ENCODE peak calls at places on chromosome 17, in eight cellular contexts. F is AG10803, J is GM12864, G is BE2C, C is lower leg skin, H is HFF-Myc, D is IMR-90, E is mucosa of descending colon. Q is an unnamed sample.

GRCh38 chr17:78917451-78918307 is 7.5 kb downstream of the TIMP2 start:
- DNase-seq in F (no peak), J (no peak), G (no peak), C (no peak), H (no peak), D (no peak), E (no peak), Q (no peak)

GRCh38 chr17:65633988-65634387 is 72.5 kb upstream of the AXIN2 start:
- DNase-seq in F (no peak), J (no peak), G (no peak), C (no peak), H (no peak), D (no peak), E (no peak), Q (no peak)

GRCh38 chr17:65097110-65097509 is 40.1 kb upstream of the RGS9 start:
- DNase-seq in F (no peak), J (no peak), G (no peak), C (no peak), H (no peak), D (no peak), E (no peak), Q (no peak)

GRCh38 chr17:46809110-46809571 is 9.4 kb downstream of the WNT3 start:
- DNase-seq in F (no peak), J (no peak), G (peak; percentile 83), C (no peak), H (no peak), D (no peak), E (no peak), Q (no peak)

GRCh38 chr17:38702900-38703741 is 2.0 kb upstream of the MLLT6 start:
- DNase-seq in F (no peak), J (no peak), G (no peak), C (peak; percentile 31), H (no peak), D (no peak), E (peak; percentile 73), Q (no peak)

GRCh38 chr17:32249475-32249874 is 16.2 kb upstream of the RHBDL3 start:
- DNase-seq in F (no peak), J (no peak), G (no peak), C (no peak), H (no peak), D (no peak), E (no peak), Q (no peak)

GRCh38 chr17:40312131-40312731 is 3.3 kb downstream of the RARA start:
- DNase-seq in F (no peak), J (no peak), G (no peak), C (no peak), H (no peak), D (no peak), E (peak; percentile 44), Q (no peak)

GRCh38 chr17:78142113-78142861 is 3.9 kb upstream of the C17orf99 start:
- DNase-seq in F (peak; percentile 13), J (no peak), G (no peak), C (peak; percentile 67), H (no peak), D (peak; percentile 81), E (peak; percentile 81), Q (peak; percentile 32)

DNA sequence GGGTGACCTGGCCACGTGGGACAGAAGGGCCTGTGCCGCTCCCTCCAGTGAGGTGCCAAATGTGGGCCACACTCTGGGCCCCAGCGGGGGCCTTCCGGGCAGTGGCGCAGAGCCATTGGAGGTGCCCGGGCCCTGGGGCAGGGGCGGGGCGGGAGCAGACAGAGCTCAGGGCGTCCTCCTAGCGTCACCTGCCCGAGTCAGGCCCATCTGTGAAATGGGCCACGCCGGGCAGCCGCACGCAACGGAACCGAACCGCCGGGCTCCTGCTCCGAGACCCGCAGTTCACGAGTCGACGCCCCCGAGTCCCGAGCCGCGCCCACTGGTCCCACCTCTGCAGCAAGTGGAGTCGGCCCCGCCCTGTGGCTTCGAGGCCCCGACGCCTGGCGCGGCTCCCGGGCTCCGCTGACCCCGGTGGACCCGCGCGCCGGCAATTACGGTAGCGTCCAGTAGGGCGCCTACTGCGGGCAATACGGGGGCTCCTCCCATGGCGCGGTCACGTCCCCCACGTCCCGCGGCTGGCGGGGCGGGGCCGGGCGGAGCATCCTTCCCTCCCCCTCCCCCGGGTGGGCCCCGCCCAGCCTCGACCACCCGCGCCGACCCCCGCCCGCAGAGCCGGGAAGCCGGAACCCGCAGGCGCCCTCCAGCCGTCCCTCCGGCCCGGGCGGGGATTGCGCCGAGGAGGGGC is 1.9 kb downstream of the SLC16A3 start:
- DNase-seq in F (peak; percentile 85), J (no peak), G (peak; percentile 18), C (no peak), H (no peak), D (peak; percentile 81), E (peak; percentile 94), Q (peak; percentile 54)
- TF ChIP-seq CTCF in F (peak; percentile 28), J (peak; percentile 51), G (no peak), C (no peak), H (peak; percentile 21), D (peak; percentile 45), E (peak; percentile 48), Q (peak; percentile 41)

DNA sequence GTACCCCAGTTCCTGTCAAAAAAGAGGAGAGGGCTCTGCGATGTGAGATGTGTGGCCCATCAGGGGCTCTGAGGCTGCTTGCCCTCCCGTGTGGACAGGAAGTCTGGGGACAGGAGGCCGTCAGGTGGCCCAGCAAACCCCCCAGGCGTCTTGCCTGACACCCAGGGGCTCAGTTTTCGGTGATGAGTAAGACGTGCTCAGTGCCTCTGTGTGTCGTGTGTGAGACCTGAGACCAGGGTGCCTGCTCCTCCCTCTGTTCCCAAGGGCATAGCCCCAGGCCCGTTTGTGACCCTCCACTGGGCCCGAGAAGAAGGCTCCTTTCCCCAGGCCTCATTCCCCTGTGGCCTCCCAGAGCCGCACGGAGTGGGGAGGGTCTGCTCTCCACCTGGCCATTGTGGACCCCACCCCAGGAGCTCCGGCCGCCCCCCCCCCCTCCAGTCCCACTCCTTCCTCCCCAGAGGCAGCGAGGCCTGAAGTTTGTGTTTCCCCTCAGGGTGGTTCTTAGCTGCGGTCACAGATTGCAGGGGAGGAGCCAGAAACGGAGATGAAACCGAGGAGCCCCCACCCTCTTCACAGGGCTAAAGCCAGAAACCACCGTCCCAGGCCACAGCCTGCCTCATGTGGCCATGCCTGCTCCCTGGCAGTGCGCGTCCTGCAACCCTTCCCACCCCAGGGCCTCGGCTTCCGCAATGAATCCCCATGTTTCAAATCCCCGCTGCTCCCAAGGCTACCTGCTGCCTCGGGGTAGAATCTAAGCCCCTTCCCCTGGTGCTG is 4.9 kb upstream of the ACTG1 start:
- DNase-seq in F (no peak), J (peak; percentile 89), G (peak; percentile 26), C (no peak), H (no peak), D (no peak), E (peak; percentile 53), Q (no peak)
- H3K4me3 ChIP-seq in F (peak overlapping the region; percentile 51), J (peak overlapping the region; percentile 77), G (no peak overlapping the region), C (no peak overlapping the region), H (no peak overlapping the region), D (no peak overlapping the region), E (no peak overlapping the region), Q (peak overlapping the region; percentile 68)

GRCh38 chr17:10756146-10756545 is 26.3 kb upstream of the TMEM220 start:
- DNase-seq in F (no peak), J (no peak), G (no peak), C (no peak), H (no peak), D (no peak), E (no peak), Q (no peak)

GRCh38 chr17:10754861-10755591 is 25.2 kb upstream of the TMEM220 start:
- DNase-seq in F (no peak), J (no peak), G (no peak), C (no peak), H (no peak), D (no peak), E (no peak), Q (no peak)

GRCh38 chr17:10752696-10753095 is 22.9 kb upstream of the TMEM220 start:
- DNase-seq in F (no peak), J (no peak), G (no peak), C (no peak), H (no peak), D (no peak), E (no peak), Q (no peak)

GRCh38 chr17:10755592-10756127 is 25.8 kb upstream of the TMEM220 start:
- DNase-seq in F (no peak), J (no peak), G (no peak), C (no peak), H (no peak), D (no peak), E (no peak), Q (no peak)

GRCh38 chr17:10754109-10754508 is 24.3 kb upstream of the TMEM220 start:
- DNase-seq in F (peak; percentile 18), J (no peak), G (peak; percentile 41), C (no peak), H (no peak), D (peak; percentile 11), E (peak; percentile 69), Q (no peak)
- TF ChIP-seq CTCF in F (peak; percentile 42), J (peak; percentile 65), G (peak; percentile 39), C (no peak), H (peak; percentile 64), D (peak; percentile 30), E (no peak), Q (peak; percentile 35)

GRCh38 chr17:28615260-28615940 is 1.4 kb upstream of the RSKR start:
- DNase-seq in F (no peak), J (no peak), G (no peak), C (no peak), H (no peak), D (no peak), E (no peak), Q (no peak)

GRCh38 chr17:28610372-28610771 is 3.6 kb downstream of the RSKR start:
- DNase-seq in F (no peak), J (no peak), G (no peak), C (no peak), H (no peak), D (no peak), E (peak; percentile 37), Q (no peak)

GRCh38 chr17:28613916-28614315 is at the start of gene RSKR:
- DNase-seq in F (peak; percentile 8), J (no peak), G (no peak), C (no peak), H (no peak), D (no peak), E (no peak), Q (no peak)

GRCh38 chr17:28612531-28612930 is 1.5 kb downstream of the RSKR start:
- DNase-seq in F (no peak), J (no peak), G (no peak), C (no peak), H (no peak), D (no peak), E (no peak), Q (no peak)

DNA sequence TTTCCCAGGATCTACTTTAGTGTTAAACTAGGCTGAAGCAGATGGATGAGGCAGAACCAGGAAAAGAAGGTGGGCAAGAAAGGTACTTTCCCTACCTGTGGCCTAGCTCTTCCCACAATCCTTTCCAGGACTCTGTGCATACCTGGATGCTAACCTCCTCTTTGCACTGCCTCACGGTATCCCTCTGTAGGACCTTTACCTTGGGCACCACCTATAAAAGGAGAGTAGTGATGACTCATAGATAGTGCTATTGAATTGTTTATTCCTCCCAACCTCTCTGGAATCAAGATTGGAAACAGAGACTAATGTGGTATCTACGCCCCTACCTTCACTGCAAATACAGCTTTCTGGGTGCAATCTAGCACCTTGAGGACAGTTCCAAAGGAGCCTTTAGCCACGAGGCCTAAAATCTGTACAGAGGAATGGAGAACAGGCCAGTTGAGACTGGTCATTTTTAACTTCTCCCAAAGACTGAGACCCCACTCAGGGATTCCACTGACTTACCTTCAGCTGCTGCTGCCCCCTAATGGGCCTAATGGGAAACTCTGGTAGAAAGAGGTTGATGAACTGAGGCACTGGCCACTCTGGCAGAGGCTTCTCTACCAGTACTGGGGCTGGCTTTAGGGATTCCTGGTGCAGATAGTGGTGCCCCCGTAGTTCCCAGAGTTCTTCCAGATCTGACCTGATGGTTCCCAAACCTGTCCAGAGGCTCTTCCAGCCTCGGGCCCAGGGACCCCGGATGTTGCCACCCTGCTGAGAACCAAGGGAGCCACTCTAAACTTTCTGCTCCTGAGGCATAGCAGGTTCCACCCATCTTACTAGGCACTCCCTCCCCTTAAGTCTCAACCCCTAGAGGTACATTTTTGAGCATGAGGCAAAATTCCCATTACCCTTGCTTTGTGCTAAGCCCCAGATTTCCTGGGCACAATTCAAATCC is 781 bp downstream of the RSKR start:
- DNase-seq in F (peak; percentile 24), J (no peak), G (peak; percentile 45), C (no peak), H (no peak), D (peak; percentile 22), E (no peak), Q (peak; percentile 20)
- H3K4me3 ChIP-seq in F (no peak overlapping the region), J (no peak overlapping the region), G (no peak overlapping the region), C (no peak overlapping the region), H (no peak overlapping the region), D (no peak overlapping the region), E (no peak overlapping the region), Q (no peak overlapping the region)